ENCODE peak calls at places on chromosomes 3 and 15, in eight cellular contexts. K is AG10803, C is SK-N-SH, U is neuronal stem cell, O is psoas muscle, F is fibroblast of mammary gland, Y is WERI-Rb-1, B is kidney. J is an unnamed sample.

GRCh38 chr3:10365316-10365715 is 44.4 kb upstream of the SEC13 start:
- DNase-seq in K (no peak), C (no peak), U (no peak), O (no peak), F (no peak), Y (no peak), B (no peak), J (no peak)

GRCh38 chr3:8490079-8490552 is 11.5 kb upstream of the LMCD1 start:
- DNase-seq in K (peak), C (no peak), U (no peak), O (peak), F (peak), Y (no peak), B (no peak), J (no peak)

GRCh38 chr3:42680806-42681205 is 4.5 kb upstream of the KLHL40 start:
- DNase-seq in K (peak), C (no peak), U (no peak), O (no peak), F (no peak), Y (no peak), B (no peak), J (no peak)

GRCh38 chr15:64772964-64773363 is 2.4 kb downstream of the RBPMS2 start:
- DNase-seq in K (no peak), C (no peak), U (no peak), O (no peak), F (no peak), Y (no peak), B (no peak), J (no peak)

GRCh38 chr3:12436514-12437222 is 47.6 kb upstream of the TSEN2 start:
- DNase-seq in K (peak), C (no peak), U (no peak), O (no peak), F (peak), Y (no peak), B (no peak), J (no peak)

GRCh38 chr3:45915518-45916231 is 27.6 kb upstream of the CXCR6 start:
- DNase-seq in K (peak), C (no peak), U (no peak), O (no peak), F (peak), Y (no peak), B (no peak), J (peak)

GRCh38 chr15:66101715-66102395 is 151.7 kb downstream of the MEGF11 start:
- DNase-seq in K (no peak), C (no peak), U (peak), O (no peak), F (no peak), Y (peak), B (no peak), J (no peak)

GRCh38 chr3:192482391-192482790 is 244.9 kb downstream of the FGF12 start:
- DNase-seq in K (no peak), C (no peak), U (no peak), O (no peak), F (peak), Y (no peak), B (no peak), J (no peak)

GRCh38 chr3:20822251-20822650 is 636.2 kb upstream of the SGO1 start:
- DNase-seq in K (no peak), C (no peak), U (no peak), O (no peak), F (no peak), Y (no peak), B (no peak), J (no peak)

GRCh38 chr15:40379853-40380252 is 2.7 kb upstream of the KNSTRN start:
- DNase-seq in K (peak), C (no peak), U (no peak), O (peak), F (peak), Y (no peak), B (no peak), J (no peak)

GRCh38 chr3:53846851-53847155 is 435 bp downstream of the IL17RB start:
- DNase-seq in K (no peak), C (no peak), U (no peak), O (no peak), F (no peak), Y (no peak), B (no peak), J (no peak)
- H3K4me3 ChIP-seq in K (no peak), C (no peak), U (peak), O (peak), F (no peak), Y (no peak), B (peak), J (no peak)

GRCh38 chr3:124774841-124775402 is 44.7 kb downstream of the UMPS start:
- DNase-seq in K (no peak), C (no peak), U (no peak), O (no peak), F (no peak), Y (no peak), B (no peak), J (no peak)
- H3K4me3 ChIP-seq in K (no peak), C (no peak), U (no peak), O (no peak), F (no peak), Y (no peak), B (no peak), J (no peak)

DNA sequence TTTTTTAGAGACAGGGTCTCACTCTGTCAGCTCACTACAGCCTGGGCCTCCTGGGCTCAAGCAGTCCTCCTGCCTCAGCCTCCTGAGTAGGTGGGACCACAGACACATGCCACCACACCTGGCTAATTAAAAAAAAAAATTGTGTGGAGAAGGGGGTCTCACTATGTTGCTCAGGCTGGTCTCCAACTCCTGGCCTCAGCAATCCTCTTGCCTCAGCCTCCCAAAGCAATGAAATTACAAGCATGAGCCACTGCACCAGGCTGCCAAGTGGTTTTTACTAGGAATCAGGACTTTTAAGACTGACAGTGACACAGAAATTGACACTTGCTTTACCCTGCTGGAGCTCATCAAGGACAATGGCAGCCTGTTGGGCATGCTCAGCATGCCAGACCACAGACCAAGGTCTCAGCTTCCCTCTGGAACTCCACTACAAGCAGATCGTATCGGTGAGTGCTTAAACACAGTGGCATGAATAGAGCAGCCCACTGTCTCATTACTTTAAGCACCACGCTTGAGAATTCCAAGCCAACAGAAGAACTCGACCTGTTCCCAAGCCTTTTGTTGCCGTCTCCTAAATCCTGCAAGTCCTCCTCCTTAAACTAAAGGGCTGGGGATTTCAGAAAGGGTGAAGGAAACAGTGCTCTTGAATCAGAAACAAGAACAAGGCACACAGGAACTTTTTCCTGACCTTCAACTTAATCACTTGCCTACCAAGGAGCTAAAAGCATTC is 41.4 kb downstream of the EOMES start:
- DNase-seq in K (no peak), C (no peak), U (peak), O (no peak), F (no peak), Y (no peak), B (no peak), J (peak)
- H3K4me3 ChIP-seq in K (no peak), C (no peak), U (no peak), O (no peak), F (no peak), Y (no peak), B (no peak), J (no peak)

GRCh38 chr3:178562869-178563232 is 26.6 kb downstream of the KCNMB2 start:
- DNase-seq in K (peak), C (no peak), U (no peak), O (no peak), F (peak), Y (no peak), B (no peak), J (no peak)
- H3K4me3 ChIP-seq in K (no peak), C (no peak), U (no peak), O (no peak), F (no peak), Y (no peak), B (no peak), J (no peak)

J was measured in Jurkat, Clone E6-1.